ENCODE peak calls at places on chromosomes 12 and 14, in eight cellular contexts. Y is GM13977, K is endothelial cell, V is NB4, S is nephron progenitor cell, R is AG09319, F is AG04450, Q is astrocyte of the cerebellum. J is an unnamed sample.

GRCh38 chr14:44081146-44081545 is 425.9 kb downstream of the FSCB start:
- DNase-seq in Y (no peak), K (no peak), V (no peak), S (no peak), R (no peak), F (no peak), Q (no peak), J (no peak)

GRCh38 chr14:100747021-100747586 is 20.4 kb downstream of the DLK1 start:
- DNase-seq in Y (no peak), K (no peak), V (no peak), S (no peak), R (peak), F (peak), Q (peak), J (no peak)

GRCh38 chr14:96783306-96784224 is 13.6 kb upstream of the VRK1 start:
- DNase-seq in Y (no peak), K (no peak), V (peak), S (no peak), R (no peak), F (no peak), Q (no peak), J (no peak)

GRCh38 chr14:99643343-99643742 is 1.6 kb upstream of the HHIPL1 start:
- DNase-seq in Y (no peak), K (no peak), V (no peak), S (no peak), R (no peak), F (no peak), Q (no peak), J (no peak)

GRCh38 chr14:32708134-32708533 is 230.5 kb upstream of the NPAS3 start:
- DNase-seq in Y (no peak), K (no peak), V (no peak), S (no peak), R (no peak), F (no peak), Q (no peak), J (no peak)

GRCh38 chr14:98234208-98234607 is 1037.8 kb downstream of the BCL11B start:
- DNase-seq in Y (no peak), K (no peak), V (no peak), S (no peak), R (no peak), F (no peak), Q (no peak), J (no peak)

GRCh38 chr12:9509464-9510166 is 98.1 kb downstream of the KLRB1 start:
- DNase-seq in Y (no peak), K (no peak), V (no peak), S (no peak), R (peak), F (peak), Q (peak), J (no peak)

GRCh38 chr14:50001146-50001998 is 108.5 kb downstream of the ARF6 start:
- DNase-seq in Y (peak), K (no peak), V (peak), S (no peak), R (no peak), F (no peak), Q (peak), J (no peak)

GRCh38 chr14:59541731-59542130 is 34.9 kb downstream of the CCDC175 start:
- DNase-seq in Y (no peak), K (no peak), V (no peak), S (no peak), R (no peak), F (no peak), Q (no peak), J (no peak)

GRCh38 chr12:127284021-127284420 is 982.9 kb upstream of the TMEM132C start:
- DNase-seq in Y (no peak), K (no peak), V (no peak), S (no peak), R (no peak), F (no peak), Q (peak), J (no peak)

GRCh38 chr14:68653754-68654153 is 139.1 kb downstream of the ZFP36L1 start:
- DNase-seq in Y (no peak), K (no peak), V (no peak), S (no peak), R (no peak), F (no peak), Q (no peak), J (no peak)

GRCh38 chr12:56629459-56630179 is 507 bp downstream of the BAZ2A start:
- DNase-seq in Y (peak), K (no peak), V (peak), S (peak), R (no peak), F (no peak), Q (no peak), J (peak)

GRCh38 chr14:63134801-63135200 is 69.4 kb upstream of the RHOJ start:
- DNase-seq in Y (no peak), K (no peak), V (peak), S (no peak), R (no peak), F (no peak), Q (peak), J (no peak)

GRCh38 chr14:65832431-65833253 is 420.1 kb downstream of the FUT8 start:
- DNase-seq in Y (no peak), K (peak), V (no peak), S (no peak), R (no peak), F (no peak), Q (no peak), J (no peak)

GRCh38 chr14:76742185-76742584 is 19.1 kb upstream of the VASH1 start:
- DNase-seq in Y (no peak), K (no peak), V (no peak), S (no peak), R (no peak), F (no peak), Q (no peak), J (no peak)

GRCh38 chr14:89417469-89418225 is 614 bp upstream of the FOXN3 start:
- DNase-seq in Y (peak), K (peak), V (peak), S (no peak), R (no peak), F (no peak), Q (no peak), J (peak)

GRCh38 chr12:64670856-64671639 is 60.8 kb downstream of the RASSF3 start:
- DNase-seq in Y (no peak), K (no peak), V (no peak), S (no peak), R (no peak), F (no peak), Q (no peak), J (no peak)

GRCh38 chr12:26845057-26845666 is 12.2 kb upstream of the ITPR2 start:
- DNase-seq in Y (no peak), K (peak), V (peak), S (peak), R (no peak), F (no peak), Q (peak), J (peak)

GRCh38 chr12:27966870-27967269 is 5.7 kb downstream of the PTHLH start:
- DNase-seq in Y (no peak), K (no peak), V (no peak), S (no peak), R (peak), F (peak), Q (peak), J (no peak)

GRCh38 chr14:58280954-58281787 is 17.2 kb upstream of the ARID4A start:
- DNase-seq in Y (peak), K (no peak), V (peak), S (no peak), R (peak), F (peak), Q (peak), J (no peak)

GRCh38 chr14:94080606-94081385 is at the start of the genes DDX24 and IFI27L1:
- DNase-seq in Y (peak), K (peak), V (peak), S (peak), R (peak), F (peak), Q (peak), J (peak)

GRCh38 chr14:76081642-76082041 is 70.1 kb upstream of the GPATCH2L start:
- DNase-seq in Y (no peak), K (no peak), V (no peak), S (no peak), R (no peak), F (no peak), Q (no peak), J (no peak)

GRCh38 chr14:37594238-37594915 is 672 bp downstream of the FOXA1 start:
- DNase-seq in Y (peak), K (peak), V (peak), S (peak), R (peak), F (peak), Q (peak), J (peak)

GRCh38 chr12:85280138-85280983 is at the start of gene ALX1:
- DNase-seq in Y (no peak), K (peak), V (no peak), S (peak), R (no peak), F (no peak), Q (no peak), J (peak)

GRCh38 chr12:75774309-75775052 is 257.1 kb downstream of the PHLDA1 start:
- DNase-seq in Y (no peak), K (no peak), V (no peak), S (no peak), R (no peak), F (no peak), Q (peak), J (no peak)

GRCh38 chr14:72126561-72126960 is 194.3 kb downstream of the RGS6 start:
- DNase-seq in Y (no peak), K (no peak), V (no peak), S (no peak), R (no peak), F (no peak), Q (no peak), J (no peak)

GRCh38 chr12:49766115-49766455 is 24.7 kb downstream of the TMBIM6 start:
- DNase-seq in Y (no peak), K (no peak), V (no peak), S (no peak), R (no peak), F (no peak), Q (no peak), J (no peak)

GRCh38 chr12:62438098-62438692 is 28.4 kb upstream of the MON2 start:
- DNase-seq in Y (peak), K (peak), V (peak), S (peak), R (peak), F (peak), Q (peak), J (no peak)

GRCh38 chr12:52203126-52203921 is 11.5 kb upstream of the KRT80 start:
- DNase-seq in Y (peak), K (no peak), V (peak), S (peak), R (no peak), F (no peak), Q (no peak), J (no peak)

GRCh38 chr12:130967631-130968030 is 13.9 kb downstream of the ADGRD1 start:
- DNase-seq in Y (no peak), K (no peak), V (no peak), S (no peak), R (no peak), F (no peak), Q (no peak), J (no peak)

GRCh38 chr12:98954506-98954905 is 309.4 kb downstream of the APAF1 start:
- DNase-seq in Y (no peak), K (no peak), V (no peak), S (no peak), R (no peak), F (no peak), Q (no peak), J (no peak)

GRCh38 chr12:98951401-98951800 is 306.3 kb downstream of the APAF1 start:
- DNase-seq in Y (no peak), K (no peak), V (no peak), S (no peak), R (no peak), F (no peak), Q (no peak), J (no peak)

DNA sequence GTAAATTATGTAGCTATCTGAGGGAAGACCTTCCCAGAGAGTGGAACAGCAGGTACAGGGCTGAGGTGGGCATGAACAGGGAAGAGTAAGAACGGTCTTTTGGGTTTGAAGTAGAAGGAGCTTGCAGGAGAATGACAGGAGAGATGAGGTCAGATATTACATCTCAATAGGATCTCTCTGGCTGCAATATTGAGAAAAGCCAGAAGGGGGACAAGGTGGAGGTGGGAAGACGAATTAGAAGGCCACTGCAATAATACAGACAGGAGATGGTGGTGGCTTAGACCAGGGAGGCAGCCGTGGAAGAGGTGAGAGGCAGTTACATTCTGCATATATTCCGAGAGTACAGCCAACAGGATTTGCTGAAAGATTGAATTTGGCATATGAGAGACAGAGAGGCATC is 310.2 kb downstream of the APAF1 start:
- DNase-seq in Y (peak), K (peak), V (peak), S (peak), R (no peak), F (no peak), Q (no peak), J (no peak)
- TF ChIP-seq CTCF in Y (peak), K (peak), V (peak), S (peak), R (no peak), F (peak), Q (peak), J (peak)

GRCh38 chr12:46373303-46374182 is 970 bp upstream of the SLC38A2 start:
- DNase-seq in Y (peak), K (peak), V (peak), S (peak), R (no peak), F (no peak), Q (no peak), J (peak)
- TF ChIP-seq CTCF in Y (no peak), K (no peak), V (no peak), S (no peak), R (peak), F (peak), Q (peak), J (peak)

GRCh38 chr12:104712477-104712876 is 245.6 kb downstream of the SLC41A2 start:
- DNase-seq in Y (no peak), K (no peak), V (no peak), S (no peak), R (no peak), F (no peak), Q (no peak), J (no peak)

GRCh38 chr12:104707794-104708558 is 250.1 kb downstream of the SLC41A2 start:
- DNase-seq in Y (no peak), K (no peak), V (no peak), S (no peak), R (no peak), F (no peak), Q (no peak), J (no peak)

GRCh38 chr12:104708891-104709290 is 249.2 kb downstream of the SLC41A2 start:
- DNase-seq in Y (no peak), K (no peak), V (no peak), S (no peak), R (no peak), F (no peak), Q (no peak), J (no peak)

GRCh38 chr12:104710940-104711725 is 247.0 kb downstream of the SLC41A2 start:
- DNase-seq in Y (no peak), K (no peak), V (no peak), S (no peak), R (peak), F (peak), Q (no peak), J (no peak)

GRCh38 chr12:104709692-104710435 is 248.2 kb downstream of the SLC41A2 start:
- DNase-seq in Y (no peak), K (no peak), V (peak), S (no peak), R (no peak), F (no peak), Q (no peak), J (no peak)
- TF ChIP-seq CTCF in Y (no peak), K (no peak), V (no peak), S (no peak), R (no peak), F (no peak), Q (no peak), J (no peak)

GRCh38 chr12:88633312-88633711 is 53.0 kb upstream of the KITLG start:
- DNase-seq in Y (no peak), K (no peak), V (no peak), S (no peak), R (no peak), F (no peak), Q (no peak), J (no peak)
- TF ChIP-seq CTCF in Y (peak), K (peak), V (no peak), S (peak), R (peak), F (peak), Q (no peak), J (peak)